ENCODE peak calls at places on chromosomes 13 and 19, in eight cellular contexts. N is ascending aorta, T is IMR-90, H is heart right ventricle, I is H9, L is gastrocnemius medialis, S is MM.1S, V is ovary. Y is an unnamed sample. For H3K4me1, the result is how much of the 10 kb centered on the place peaks cover.

GRCh38 chr19:31118292-31118925 is 230.8 kb downstream of the TSHZ3 start:
- DNase-seq in H (no peak), I (no peak), N (no peak), T (no peak), L (peak), S (no peak), V (no peak), Y (no peak)

GRCh38 chr13:39684531-39685137 is 29.2 kb downstream of the COG6 start:
- DNase-seq in V (no peak), I (no peak), T (peak), L (no peak), S (peak), N (no peak), H (no peak), Y (no peak)

GRCh38 chr13:107459430-107459829 is 755.9 kb downstream of the LIG4 start:
- DNase-seq in I (no peak), L (no peak), V (no peak), H (no peak), N (no peak), S (no peak), T (peak), Y (no peak)

GRCh38 chr13:63327584-63327983 is 1911.9 kb upstream of the PCDH20 start:
- DNase-seq in S (peak), T (no peak), H (no peak), L (no peak), N (no peak), I (no peak), V (no peak), Y (no peak)

GRCh38 chr19:48064509-48064908 is 20.6 kb upstream of the CABP5 start:
- DNase-seq in N (no peak), S (no peak), L (no peak), T (peak), I (peak), V (no peak), H (no peak), Y (no peak)

GRCh38 chr13:106063591-106064308 is 471.7 kb downstream of the EFNB2 start:
- DNase-seq in H (no peak), L (no peak), S (no peak), V (no peak), T (peak), I (no peak), N (no peak), Y (no peak)

GRCh38 chr13:109380457-109380856 is 405.9 kb downstream of the IRS2 start:
- DNase-seq in S (no peak), L (no peak), N (no peak), I (no peak), H (no peak), T (no peak), V (no peak), Y (no peak)

GRCh38 chr19:48627865-48628314 is 8.6 kb downstream of the SPHK2 start:
- DNase-seq in L (no peak), N (no peak), T (no peak), I (peak), S (no peak), H (no peak), V (peak), Y (no peak)

GRCh38 chr13:110070046-110070445 is 236.9 kb downstream of the COL4A1 start:
- DNase-seq in L (no peak), S (no peak), V (no peak), N (no peak), H (no peak), T (no peak), I (no peak), Y (no peak)

DNA sequence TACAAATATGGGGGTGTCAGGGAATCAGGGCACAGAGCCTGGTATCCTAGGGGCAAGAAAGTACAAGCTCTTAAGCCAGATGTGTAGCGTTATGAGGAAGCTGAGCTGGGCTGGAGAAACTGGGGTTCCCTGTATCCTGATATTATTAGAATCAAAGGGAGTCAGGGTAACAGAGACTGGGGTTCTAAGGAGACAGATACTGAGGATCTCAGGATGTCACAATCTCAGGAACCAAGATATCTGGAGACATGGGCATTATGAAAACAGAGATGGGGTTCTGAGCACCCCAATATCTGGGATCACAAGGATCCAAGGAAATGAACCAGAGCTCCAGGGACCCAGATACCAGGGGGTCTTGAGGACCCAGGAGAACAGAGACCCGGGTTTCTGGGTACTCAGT is 810 bp downstream of the BCL3 start:
- DNase-seq in N (no peak), S (no peak), L (no peak), I (no peak), T (no peak), H (no peak), V (no peak), Y (no peak)
- H3K4me1 ChIP-seq in N (under half), S (under half), L (half or more), I (under half), T (under half), H (under half), V (under half), Y (under half)

DNA sequence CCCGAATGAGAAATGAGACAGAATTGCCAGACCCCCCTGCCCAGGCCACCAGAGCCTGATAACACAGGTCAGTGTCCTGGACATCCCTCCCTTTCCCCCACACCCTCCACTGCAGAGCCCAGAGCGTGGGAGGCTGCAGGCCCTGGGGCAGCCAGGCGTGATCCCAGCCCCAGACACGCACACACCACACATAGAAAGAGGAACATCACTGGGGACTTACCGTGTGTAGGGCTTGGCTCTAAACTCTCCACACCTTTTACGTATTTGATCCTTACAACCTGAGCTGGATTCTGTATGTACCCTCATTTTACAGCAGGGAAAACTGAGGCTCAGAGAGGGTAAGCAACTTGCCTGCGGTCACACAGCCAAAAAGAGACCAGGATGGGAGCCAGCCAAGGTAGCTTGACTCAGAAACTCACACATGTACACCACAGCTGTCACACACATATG is 334 bp upstream of the ANGPTL6 start:
- DNase-seq in S (no peak), V (no peak), I (no peak), H (no peak), T (no peak), N (no peak), L (no peak), Y (no peak)
- H3K27ac ChIP-seq in S (no peak), V (no peak), I (no peak), H (no peak), T (no peak), N (no peak), L (no peak), Y (no peak)

GRCh38 chr19:5952193-5953033 is 25.5 kb downstream of the RANBP3 start:
- DNase-seq in S (no peak), T (no peak), V (no peak), N (no peak), H (no peak), L (no peak), I (no peak), Y (peak)
- H3K4me1 ChIP-seq in S (half or more), T (half or more), V (under half), N (under half), H (half or more), L (half or more), I (under half), Y (under half)

GRCh38 chr19:39304701-39305571 is 8.7 kb downstream of the IFNL1 start:
- DNase-seq in H (no peak), N (peak), L (no peak), T (no peak), V (no peak), I (no peak), S (no peak), Y (no peak)

GRCh38 chr19:39306075-39306474 is 9.9 kb downstream of the IFNL1 start:
- DNase-seq in H (no peak), I (no peak), T (no peak), L (no peak), N (no peak), V (no peak), S (no peak), Y (no peak)

GRCh38 chr19:39304185-39304513 is 7.9 kb downstream of the IFNL1 start:
- DNase-seq in N (no peak), L (no peak), S (no peak), H (no peak), T (no peak), I (no peak), V (no peak), Y (no peak)

GRCh38 chr19:39301562-39301961 is 5.4 kb downstream of the IFNL1 start:
- DNase-seq in H (no peak), L (no peak), V (no peak), S (no peak), N (no peak), I (no peak), T (no peak), Y (no peak)

DNA sequence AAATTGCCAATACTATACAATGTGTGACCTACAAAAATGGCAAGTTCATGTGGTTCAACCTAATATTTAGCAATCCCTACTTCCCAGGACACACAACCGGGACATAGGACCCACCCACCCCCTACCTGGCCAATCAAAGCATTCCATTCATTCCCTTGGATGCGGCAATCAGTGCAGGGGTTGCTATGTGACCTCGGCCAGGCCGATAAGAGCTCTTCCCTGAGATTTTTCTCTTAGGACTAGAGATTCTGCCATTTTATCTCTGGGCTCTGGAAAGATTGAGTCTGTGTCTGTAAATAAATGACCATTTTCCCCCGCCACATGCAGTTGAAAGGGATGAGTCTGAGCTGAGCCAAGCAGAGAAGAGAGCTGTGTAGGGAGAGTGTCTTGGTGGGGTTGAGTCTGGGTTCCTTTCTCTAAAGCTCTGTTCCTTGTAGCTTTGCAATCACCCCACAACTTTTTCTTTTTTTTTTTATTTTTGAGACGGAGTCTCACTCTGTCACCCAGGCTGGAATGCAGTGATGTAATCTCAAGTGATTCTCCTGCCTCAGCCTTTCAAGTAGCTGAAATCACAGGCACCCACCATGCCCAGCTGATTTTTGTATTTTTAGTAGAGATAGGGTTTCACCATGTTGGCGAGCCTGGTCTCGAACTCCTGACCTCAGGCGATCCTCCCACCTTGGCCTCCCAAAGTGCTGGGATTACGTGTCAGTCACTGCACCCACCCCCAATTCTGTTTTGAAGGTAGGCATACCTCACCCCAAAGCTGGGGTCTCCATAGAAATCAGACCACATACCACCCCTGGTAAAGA is 7.4 kb downstream of the IFNL1 start:
- DNase-seq in I (peak), S (no peak), V (no peak), T (no peak), H (no peak), L (no peak), N (no peak), Y (no peak)
- H3K27ac ChIP-seq in I (no peak), S (no peak), V (no peak), T (no peak), H (no peak), L (no peak), N (no peak), Y (no peak)

GRCh38 chr19:5094768-5095567 is 126.1 kb downstream of the KDM4B start:
- DNase-seq in V (no peak), N (no peak), L (no peak), H (no peak), I (no peak), T (no peak), S (no peak), Y (no peak)
- H3K4me1 ChIP-seq in V (under half), N (under half), L (under half), H (under half), I (under half), T (under half), S (under half), Y (under half)

GRCh38 chr19:1094655-1094977 is 559 bp downstream of the POLR2E start:
- DNase-seq in V (no peak), S (no peak), L (no peak), T (no peak), H (no peak), N (no peak), I (no peak), Y (no peak)
- H3K27ac ChIP-seq in V (peak), S (no peak), L (peak), T (peak), H (peak), N (no peak), I (no peak), Y (no peak)

GRCh38 chr13:25906211-25906661 is 145.6 kb downstream of the SHISA2 start:
- DNase-seq in S (peak), L (no peak), V (no peak), I (no peak), T (no peak), H (no peak), N (no peak), Y (no peak)

GRCh38 chr13:25905411-25906010 is 146.3 kb downstream of the SHISA2 start:
- DNase-seq in V (no peak), S (no peak), N (no peak), H (no peak), I (no peak), L (no peak), T (no peak), Y (peak)

GRCh38 chr13:25901460-25902376 is 150.1 kb downstream of the SHISA2 start:
- DNase-seq in I (no peak), H (no peak), L (no peak), S (no peak), N (no peak), V (no peak), T (peak), Y (no peak)

GRCh38 chr13:25902946-25903345 is 148.9 kb downstream of the SHISA2 start:
- DNase-seq in L (no peak), H (no peak), I (no peak), S (peak), V (no peak), T (no peak), N (no peak), Y (no peak)

GRCh38 chr13:25904830-25905229 is 147.0 kb downstream of the SHISA2 start:
- DNase-seq in L (no peak), V (no peak), I (no peak), H (no peak), N (no peak), T (no peak), S (no peak), Y (no peak)
- H3K4me1 ChIP-seq in L (under half), V (under half), I (under half), H (under half), N (under half), T (under half), S (under half), Y (under half)

Y was measured in right cardiac atrium.